ENCODE peak calls at places on chromosomes 5 and 9, in seven cellular contexts. J is right atrium auricular region; P is tibial nerve; A is PC-9; U is kidney; G is HFF-Myc; O is CD8-positive, alpha-beta T cell. Q is an unnamed sample.

GRCh38 chr9:129665814-129666511 is 516 bp downstream of the PRRX2 start:
- DNase-seq in O (no peak), P (no peak), G (no peak), J (no peak), A (no peak), U (no peak), Q (no peak)

GRCh38 chr9:103301051-103301450 is 305.9 kb downstream of the CYLC2 start:
- DNase-seq in P (no peak), G (no peak), O (no peak), A (no peak), U (no peak), J (no peak), Q (no peak)

GRCh38 chr5:17219006-17219422 is 1.6 kb downstream of the BASP1 start:
- DNase-seq in A (no peak), G (no peak), J (no peak), O (no peak), P (no peak), U (no peak), Q (no peak)

GRCh38 chr9:17082343-17082742 is 52.5 kb upstream of the CNTLN start:
- DNase-seq in G (no peak), A (no peak), J (no peak), O (no peak), U (peak), P (peak), Q (no peak)

GRCh38 chr9:97770808-97771372 is 73.8 kb upstream of the XPA start:
- DNase-seq in J (no peak), A (no peak), P (no peak), U (no peak), O (no peak), G (no peak), Q (no peak)

GRCh38 chr5:149629421-149629820 is 48.1 kb downstream of the ARHGEF37 start:
- DNase-seq in U (no peak), J (no peak), O (no peak), A (no peak), P (no peak), G (no peak), Q (no peak)

GRCh38 chr5:134099288-134099872 is 15.1 kb upstream of the TCF7 start:
- DNase-seq in J (no peak), U (peak), P (no peak), A (no peak), O (no peak), G (no peak), Q (no peak)

GRCh38 chr5:179803651-179804598 is 2.7 kb downstream of the MGAT4B start:
- DNase-seq in A (no peak), J (no peak), O (no peak), U (peak), P (no peak), G (no peak), Q (no peak)

DNA sequence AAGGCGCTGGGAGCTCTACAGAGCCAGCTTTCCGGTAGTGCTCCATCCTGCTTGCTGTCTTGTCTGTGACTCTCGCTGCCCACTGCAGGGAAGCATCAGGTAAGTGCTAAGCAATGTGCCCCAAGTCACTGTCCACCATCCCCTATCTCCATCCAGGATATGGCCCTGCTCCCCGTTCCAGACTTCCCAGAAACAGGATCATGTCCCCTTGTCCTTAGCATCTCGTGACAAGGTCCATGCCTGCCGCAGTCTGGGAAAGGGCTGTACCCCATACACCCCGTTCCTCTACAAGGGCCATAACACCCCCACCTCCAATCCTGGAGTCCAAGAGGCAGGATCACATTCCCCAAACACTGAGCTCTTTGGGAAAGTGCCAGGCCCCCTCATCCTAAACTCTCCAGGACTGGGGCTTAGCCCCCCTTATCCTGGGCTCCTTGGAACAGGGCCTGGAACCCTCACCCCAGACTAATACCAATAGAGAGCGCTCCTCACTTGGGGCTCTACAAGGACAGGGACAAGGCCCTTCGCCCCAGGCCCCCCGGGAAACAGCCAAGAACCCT is 566 bp downstream of the RPP25L start:
- DNase-seq in J (no peak), P (no peak), O (no peak), G (no peak), U (no peak), A (no peak), Q (no peak)
- TF ChIP-seq CTCF in J (no peak), P (no peak), O (no peak), G (no peak), U (no peak), A (no peak), Q (no peak)

GRCh38 chr5:38554860-38555259 is 1.6 kb downstream of the LIFR start:
- DNase-seq in O (no peak), G (no peak), J (no peak), U (no peak), P (no peak), A (no peak), Q (no peak)
- H3K4me3 ChIP-seq in O (no peak), G (no peak), J (peak), U (peak), P (peak), A (no peak), Q (no peak)

GRCh38 chr9:89845862-89846261 is 241.1 kb downstream of the GADD45G start:
- DNase-seq in G (no peak), P (no peak), J (peak), O (no peak), A (no peak), U (no peak), Q (no peak)

GRCh38 chr9:89850633-89851325 is 246.0 kb downstream of the GADD45G start:
- DNase-seq in A (no peak), P (no peak), O (no peak), J (peak), G (no peak), U (no peak), Q (no peak)

GRCh38 chr9:89850153-89850552 is 245.3 kb downstream of the GADD45G start:
- DNase-seq in O (no peak), P (no peak), J (no peak), U (no peak), G (no peak), A (no peak), Q (no peak)

GRCh38 chr9:89848060-89849040 is 243.5 kb downstream of the GADD45G start:
- DNase-seq in G (no peak), U (no peak), A (no peak), O (no peak), P (no peak), J (peak), Q (no peak)

DNA sequence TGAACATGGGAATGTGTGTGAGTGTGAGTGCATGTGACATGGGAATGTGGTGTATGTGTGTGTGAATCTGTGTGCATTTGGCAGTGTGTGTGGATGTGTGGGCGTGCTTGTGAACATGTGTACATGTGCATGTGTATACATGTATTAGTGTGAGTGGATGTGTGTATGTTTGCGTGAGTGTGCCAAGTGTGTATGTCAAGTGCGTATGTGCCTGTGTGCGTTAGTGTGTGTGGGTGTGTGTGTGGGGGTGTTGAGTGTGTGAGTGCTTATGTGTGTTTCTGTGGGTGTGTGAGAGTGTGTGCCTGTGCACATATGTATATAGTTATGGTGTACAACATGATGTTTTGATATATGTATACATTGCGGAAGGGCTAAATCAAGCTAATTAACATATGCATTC is 244.3 kb downstream of the GADD45G start:
- DNase-seq in G (no peak), J (no peak), O (no peak), A (no peak), U (no peak), P (no peak), Q (no peak)
- TF ChIP-seq CTCF in G (no peak), J (no peak), O (no peak), A (no peak), U (no peak), P (no peak), Q (no peak)

DNA sequence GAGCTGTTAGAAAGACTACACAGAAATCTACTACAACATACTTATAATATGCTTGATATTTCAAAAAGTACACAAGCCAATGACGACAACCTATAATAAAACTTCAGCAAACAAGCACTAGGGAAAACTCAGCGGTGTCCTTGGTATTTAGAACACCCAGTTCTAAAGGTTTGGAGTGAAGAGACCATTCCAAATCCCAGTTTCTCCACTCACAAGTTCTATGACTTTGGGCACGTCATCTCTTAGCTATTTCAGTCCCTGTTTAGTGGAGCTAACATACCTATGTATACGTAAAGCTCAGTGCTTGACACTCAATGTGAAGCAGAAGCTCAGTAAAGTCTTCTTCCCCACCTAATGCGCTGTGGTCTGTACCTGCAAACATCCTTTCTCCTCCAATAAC is 52.8 kb downstream of the MLLT3 start:
- DNase-seq in J (no peak), G (no peak), O (no peak), P (no peak), A (no peak), U (no peak), Q (no peak)
- H3K4me3 ChIP-seq in J (no peak), G (no peak), O (no peak), P (no peak), A (no peak), U (no peak), Q (no peak)

GRCh38 chr5:13831236-13831810 is 113.2 kb downstream of the DNAH5 start:
- DNase-seq in J (no peak), O (no peak), G (no peak), A (no peak), U (no peak), P (no peak), Q (no peak)

GRCh38 chr5:13833440-13833839 is 111.0 kb downstream of the DNAH5 start:
- DNase-seq in O (no peak), A (no peak), U (no peak), J (no peak), G (no peak), P (no peak), Q (no peak)

DNA sequence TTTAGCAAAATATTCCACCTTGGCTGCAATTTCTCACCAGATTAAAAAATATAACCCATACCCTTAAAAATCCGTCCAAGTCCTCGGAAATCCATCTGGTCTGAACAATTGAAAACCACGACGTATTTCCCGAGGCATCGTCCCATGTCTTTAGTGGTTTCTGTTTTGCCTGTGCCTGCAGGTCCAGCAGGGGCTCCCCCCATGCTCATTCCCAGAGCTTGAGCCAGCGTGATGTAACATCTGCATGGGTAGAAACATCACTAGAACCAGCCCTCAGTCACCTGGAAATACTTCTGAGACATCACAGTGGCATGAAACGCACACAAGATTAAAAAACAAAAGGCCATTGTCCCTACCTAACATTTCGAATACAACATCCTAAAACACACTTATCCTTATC is 114.0 kb downstream of the DNAH5 start:
- DNase-seq in O (no peak), U (no peak), G (no peak), J (no peak), P (no peak), A (no peak), Q (no peak)
- TF ChIP-seq CTCF in O (no peak), U (no peak), G (no peak), J (no peak), P (no peak), A (no peak), Q (no peak)

DNA sequence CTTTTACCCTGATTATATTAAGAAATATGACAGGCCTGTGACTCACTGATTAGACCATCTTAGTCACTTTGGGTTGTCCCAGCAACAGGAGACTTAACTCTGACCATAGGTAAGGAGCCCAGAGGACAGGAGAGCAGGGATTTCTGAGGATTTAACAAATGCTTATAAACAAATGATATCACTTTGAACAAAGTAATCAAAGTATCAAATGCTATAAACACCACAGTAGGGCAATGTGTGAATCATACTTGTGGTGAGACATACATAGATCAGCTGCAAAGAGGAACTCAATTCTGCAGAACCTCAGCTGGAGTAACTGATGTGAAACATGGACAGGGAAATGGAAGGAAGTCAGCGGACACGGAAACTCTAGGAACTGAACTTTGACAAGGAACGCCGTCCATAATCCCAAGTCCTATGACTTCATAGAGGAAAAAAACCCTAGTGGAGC is 190.6 kb upstream of the MSX2 start:
- DNase-seq in O (no peak), J (no peak), A (peak), P (no peak), G (peak), U (no peak), Q (peak)
- H3K4me3 ChIP-seq in O (no peak), J (no peak), A (peak), P (no peak), G (no peak), U (no peak), Q (no peak)

GRCh38 chr5:145787507-145787906 is 47.6 kb downstream of the PRELID2 start:
- DNase-seq in G (no peak), A (no peak), P (no peak), U (no peak), J (no peak), O (no peak), Q (no peak)
- TF ChIP-seq CTCF in G (no peak), A (no peak), P (no peak), U (no peak), J (no peak), O (no peak), Q (no peak)

Q was measured in BJ.